ENCODE peak calls at places on chromosome 17, in eight cellular contexts. O, M, A, Y, V, E, S and Q are unnamed samples.

GRCh38 chr17:76556759-76557367 is 17.0 kb downstream of the PRCD start:
- DNase-seq in O (no peak), M (no peak), A (no peak), Y (no peak), V (no peak), E (peak; percentile 81), S (no peak), Q (no peak)

GRCh38 chr17:12485361-12485911 is 180.3 kb upstream of the MYOCD start:
- DNase-seq in O (no peak), M (no peak), A (no peak), Y (no peak), V (no peak), E (no peak), S (no peak), Q (peak; percentile 3)

GRCh38 chr17:8439681-8440080 is 4.0 kb downstream of the NDEL1 start:
- DNase-seq in O (no peak), M (no peak), A (no peak), Y (no peak), V (no peak), E (no peak), S (no peak), Q (no peak)

GRCh38 chr17:39194089-39194984 is 3.1 kb downstream of the CACNB1 start:
- DNase-seq in O (peak; percentile 63), M (no peak), A (peak; percentile 42), Y (peak; percentile 85), V (no peak), E (peak; percentile 58), S (peak; percentile 88), Q (peak; percentile 49)

GRCh38 chr17:78117027-78117981 is 11.3 kb downstream of the TMC6 start:
- DNase-seq in O (peak; percentile 51), M (no peak), A (no peak), Y (no peak), V (no peak), E (no peak), S (no peak), Q (no peak)

GRCh38 chr17:65583921-65584603 is 22.6 kb upstream of the AXIN2 start:
- DNase-seq in O (peak; percentile 24), M (no peak), A (no peak), Y (no peak), V (no peak), E (no peak), S (no peak), Q (no peak)

GRCh38 chr17:64611374-64611773 is 50.7 kb downstream of the SMURF2 start:
- DNase-seq in O (no peak), M (no peak), A (no peak), Y (no peak), V (no peak), E (no peak), S (no peak), Q (no peak)

GRCh38 chr17:18850679-18851078 is 7.3 kb upstream of the PRPSAP2 start:
- DNase-seq in O (no peak), M (no peak), A (no peak), Y (no peak), V (no peak), E (no peak), S (no peak), Q (no peak)

GRCh38 chr17:46989637-46990431 is 10.8 kb upstream of the RPRML start:
- DNase-seq in O (no peak), M (no peak), A (no peak), Y (no peak), V (no peak), E (no peak), S (no peak), Q (no peak)

GRCh38 chr17:40542562-40543411 is 22.5 kb downstream of the CCR7 start:
- DNase-seq in O (peak; percentile 12), M (no peak), A (peak; percentile 98), Y (peak; percentile 92), V (peak; percentile 78), E (peak; percentile 100), S (peak; percentile 59), Q (peak; percentile 91)

GRCh38 chr17:61322316-61323014 is 77.2 kb upstream of the TBX2 start:
- DNase-seq in O (no peak), M (no peak), A (no peak), Y (no peak), V (no peak), E (no peak), S (no peak), Q (no peak)

GRCh38 chr17:46264456-46265198 is 30.3 kb upstream of the LRRC37A start:
- DNase-seq in O (no peak), M (no peak), A (no peak), Y (no peak), V (no peak), E (peak; percentile 71), S (no peak), Q (peak; percentile 91)

GRCh38 chr17:4161179-4161559 is 18.2 kb downstream of the CYB5D2 start:
- DNase-seq in O (no peak), M (no peak), A (no peak), Y (no peak), V (peak; percentile 84), E (peak; percentile 72), S (peak; percentile 90), Q (peak; percentile 70)

GRCh38 chr17:36849871-36850348 is 87.4 kb upstream of the LHX1 start:
- DNase-seq in O (no peak), M (peak; percentile 65), A (no peak), Y (no peak), V (no peak), E (peak; percentile 63), S (no peak), Q (peak; percentile 77)

GRCh38 chr17:64216385-64217248 is 46.4 kb downstream of the TEX2 start:
- DNase-seq in O (no peak), M (no peak), A (peak; percentile 46), Y (peak; percentile 33), V (no peak), E (peak; percentile 82), S (no peak), Q (peak; percentile 58)

GRCh38 chr17:43211123-43211479 is 574 bp upstream of the TMEM106A start:
- DNase-seq in O (no peak), M (no peak), A (no peak), Y (no peak), V (no peak), E (peak; percentile 11), S (no peak), Q (peak; percentile 5)

GRCh38 chr17:76841776-76842405 is 26.3 kb upstream of the MGAT5B start:
- DNase-seq in O (no peak), M (no peak), A (no peak), Y (no peak), V (no peak), E (no peak), S (no peak), Q (no peak)

GRCh38 chr17:39008633-39009032 is 41.4 kb upstream of the FBXO47 start:
- DNase-seq in O (no peak), M (no peak), A (no peak), Y (no peak), V (no peak), E (no peak), S (no peak), Q (no peak)

GRCh38 chr17:8798176-8799000 is 777 bp downstream of the MFSD6L start:
- DNase-seq in O (no peak), M (no peak), A (no peak), Y (no peak), V (no peak), E (no peak), S (no peak), Q (no peak)

GRCh38 chr17:73878923-73879322 is 234.7 kb upstream of the SDK2 start:
- DNase-seq in O (no peak), M (no peak), A (no peak), Y (no peak), V (no peak), E (no peak), S (no peak), Q (no peak)

GRCh38 chr17:76523084-76524037 is 14.1 kb downstream of the CYGB start:
- DNase-seq in O (peak; percentile 40), M (peak; percentile 74), A (peak; percentile 76), Y (peak; percentile 77), V (no peak), E (peak; percentile 52), S (peak; percentile 54), Q (no peak)

GRCh38 chr17:50684288-50684611 is 23.5 kb downstream of the ANKRD40 start:
- DNase-seq in O (no peak), M (no peak), A (no peak), Y (no peak), V (no peak), E (no peak), S (no peak), Q (no peak)

GRCh38 chr17:40351185-40352043 is 13.1 kb downstream of the GJD3 start:
- DNase-seq in O (no peak), M (no peak), A (no peak), Y (no peak), V (no peak), E (no peak), S (no peak), Q (no peak)

GRCh38 chr17:39231091-39231561 is 5.4 kb upstream of the STAC2 start:
- DNase-seq in O (no peak), M (no peak), A (no peak), Y (no peak), V (no peak), E (no peak), S (no peak), Q (no peak)

GRCh38 chr17:9900019-9900594 is 5.0 kb downstream of the RCVRN start:
- DNase-seq in O (no peak), M (no peak), A (no peak), Y (no peak), V (no peak), E (no peak), S (no peak), Q (no peak)

GRCh38 chr17:72056155-72056554 is 64.7 kb upstream of the SOX9 start:
- DNase-seq in O (no peak), M (no peak), A (no peak), Y (no peak), V (no peak), E (no peak), S (no peak), Q (no peak)

GRCh38 chr17:83204230-83204725 is 124.9 kb downstream of the METRNL start:
- DNase-seq in O (no peak), M (no peak), A (no peak), Y (no peak), V (no peak), E (no peak), S (no peak), Q (no peak)

GRCh38 chr17:205817-206216 is 24.4 kb upstream of the DOC2B start:
- DNase-seq in O (no peak), M (no peak), A (peak; percentile 12), Y (no peak), V (no peak), E (no peak), S (no peak), Q (no peak)